ENCODE peak calls at places on chromosomes 4 and X, in four cellular contexts. One of them, this sample, is unnamed. For H3K4me1, the result is how much of the 10 kb centered on the place peaks cover.

GRCh38 chrX:70422886-70423336 is at the start of gene GDPD2:
- DNase-seq in lower lobe of right lung: no peak
- DNase-seq in OCI-LY7: no peak
- DNase-seq in psoas muscle: no peak
- DNase-seq in this sample: peak

GRCh38 chr4:158302076-158302866 is 92.0 kb downstream of the TMEM144 start:
- DNase-seq in psoas muscle: no peak
- DNase-seq in OCI-LY7: no peak
- DNase-seq in lower lobe of right lung: no peak
- DNase-seq in this sample: no peak

GRCh38 chr4:88291003-88291402 is 6.6 kb upstream of the PPM1K start:
- DNase-seq in lower lobe of right lung: no peak
- DNase-seq in OCI-LY7: no peak
- DNase-seq in psoas muscle: no peak
- DNase-seq in this sample: no peak

GRCh38 chr4:152935138-152935537 is 985 bp upstream of the FHDC1 start:
- DNase-seq in lower lobe of right lung: peak
- DNase-seq in psoas muscle: no peak
- DNase-seq in OCI-LY7: no peak
- DNase-seq in this sample: peak

GRCh38 chr4:13496605-13497004 is 12.5 kb upstream of the RAB28 start:
- DNase-seq in psoas muscle: no peak
- DNase-seq in OCI-LY7: no peak
- DNase-seq in lower lobe of right lung: no peak
- DNase-seq in this sample: no peak

GRCh38 chr4:27100713-27101112 is 240.1 kb downstream of the STIM2 start:
- DNase-seq in OCI-LY7: no peak
- DNase-seq in lower lobe of right lung: no peak
- DNase-seq in psoas muscle: no peak
- DNase-seq in this sample: no peak

GRCh38 chr4:55123791-55124190 is 1.6 kb downstream of the KDR start:
- DNase-seq in psoas muscle: no peak
- DNase-seq in lower lobe of right lung: no peak
- DNase-seq in OCI-LY7: no peak
- DNase-seq in this sample: no peak

GRCh38 chrX:150038977-150039599 is 100.8 kb upstream of the EOLA2 start:
- DNase-seq in lower lobe of right lung: no peak
- DNase-seq in psoas muscle: no peak
- DNase-seq in OCI-LY7: no peak
- DNase-seq in this sample: no peak

GRCh38 chr4:52824603-52825310 is 37.4 kb upstream of the RASL11B start:
- DNase-seq in lower lobe of right lung: peak
- DNase-seq in psoas muscle: no peak
- DNase-seq in OCI-LY7: no peak
- DNase-seq in this sample: no peak

GRCh38 chr4:114267976-114268375 is 288.5 kb upstream of the ARSJ start:
- DNase-seq in lower lobe of right lung: no peak
- DNase-seq in psoas muscle: no peak
- DNase-seq in OCI-LY7: no peak
- DNase-seq in this sample: no peak

GRCh38 chrX:54807524-54808108 is at the start of gene MAGED2:
- DNase-seq in psoas muscle: peak
- DNase-seq in lower lobe of right lung: no peak
- DNase-seq in OCI-LY7: no peak
- DNase-seq in this sample: peak

GRCh38 chr4:7736436-7737267 is 203.0 kb downstream of the AFAP1 start:
- DNase-seq in psoas muscle: peak
- DNase-seq in lower lobe of right lung: peak
- DNase-seq in OCI-LY7: no peak
- DNase-seq in this sample: no peak

GRCh38 chr4:101853691-101854090 is 63.2 kb downstream of the BANK1 start:
- DNase-seq in psoas muscle: no peak
- DNase-seq in OCI-LY7: no peak
- DNase-seq in lower lobe of right lung: no peak
- DNase-seq in this sample: no peak

GRCh38 chr4:67963345-67963744 is at the start of gene TMPRSS11A:
- DNase-seq in psoas muscle: no peak
- DNase-seq in lower lobe of right lung: no peak
- DNase-seq in OCI-LY7: no peak
- DNase-seq in this sample: no peak

GRCh38 chr4:155143512-155143911 is 64.9 kb upstream of the NPY2R start:
- DNase-seq in psoas muscle: no peak
- DNase-seq in OCI-LY7: no peak
- DNase-seq in lower lobe of right lung: no peak
- DNase-seq in this sample: no peak
- H3K4me1 ChIP-seq in psoas muscle: under half
- H3K4me1 ChIP-seq in OCI-LY7: under half
- H3K4me1 ChIP-seq in lower lobe of right lung: under half
- H3K4me1 ChIP-seq in this sample: under half

GRCh38 chr4:162837241-162837640 is 329.4 kb downstream of the NAF1 start:
- DNase-seq in psoas muscle: no peak
- DNase-seq in lower lobe of right lung: no peak
- DNase-seq in OCI-LY7: no peak
- DNase-seq in this sample: no peak

GRCh38 chr4:162837679-162838078 is 329.0 kb downstream of the NAF1 start:
- DNase-seq in OCI-LY7: no peak
- DNase-seq in lower lobe of right lung: no peak
- DNase-seq in psoas muscle: no peak
- DNase-seq in this sample: no peak

GRCh38 chr4:162838671-162839070 is 328.0 kb downstream of the NAF1 start:
- DNase-seq in psoas muscle: no peak
- DNase-seq in OCI-LY7: no peak
- DNase-seq in lower lobe of right lung: no peak
- DNase-seq in this sample: no peak

GRCh38 chr4:162841769-162842168 is 324.9 kb downstream of the NAF1 start:
- DNase-seq in psoas muscle: no peak
- DNase-seq in OCI-LY7: peak
- DNase-seq in lower lobe of right lung: no peak
- DNase-seq in this sample: no peak

GRCh38 chr4:162839814-162840213 is 326.9 kb downstream of the NAF1 start:
- DNase-seq in OCI-LY7: no peak
- DNase-seq in psoas muscle: no peak
- DNase-seq in lower lobe of right lung: no peak
- DNase-seq in this sample: no peak
- TF ChIP-seq CTCF in OCI-LY7: peak
- TF ChIP-seq CTCF in psoas muscle: no peak
- TF ChIP-seq CTCF in lower lobe of right lung: no peak
- TF ChIP-seq CTCF in this sample: no peak

GRCh38 chrX:51804741-51805140 is 61.5 kb downstream of the GSPT2 start:
- DNase-seq in psoas muscle: no peak
- DNase-seq in OCI-LY7: no peak
- DNase-seq in lower lobe of right lung: no peak
- DNase-seq in this sample: no peak
- H3K4me3 ChIP-seq in psoas muscle: no peak
- H3K4me3 ChIP-seq in OCI-LY7: no peak
- H3K4me3 ChIP-seq in lower lobe of right lung: no peak
- H3K4me3 ChIP-seq in this sample: no peak

GRCh38 chrX:84174348-84174747 is 13.7 kb downstream of the RPS6KA6 start:
- DNase-seq in psoas muscle: no peak
- DNase-seq in OCI-LY7: no peak
- DNase-seq in lower lobe of right lung: no peak
- DNase-seq in this sample: no peak
- H3K4me1 ChIP-seq in psoas muscle: under half
- H3K4me1 ChIP-seq in OCI-LY7: under half
- H3K4me1 ChIP-seq in lower lobe of right lung: under half
- H3K4me1 ChIP-seq in this sample: under half

DNA sequence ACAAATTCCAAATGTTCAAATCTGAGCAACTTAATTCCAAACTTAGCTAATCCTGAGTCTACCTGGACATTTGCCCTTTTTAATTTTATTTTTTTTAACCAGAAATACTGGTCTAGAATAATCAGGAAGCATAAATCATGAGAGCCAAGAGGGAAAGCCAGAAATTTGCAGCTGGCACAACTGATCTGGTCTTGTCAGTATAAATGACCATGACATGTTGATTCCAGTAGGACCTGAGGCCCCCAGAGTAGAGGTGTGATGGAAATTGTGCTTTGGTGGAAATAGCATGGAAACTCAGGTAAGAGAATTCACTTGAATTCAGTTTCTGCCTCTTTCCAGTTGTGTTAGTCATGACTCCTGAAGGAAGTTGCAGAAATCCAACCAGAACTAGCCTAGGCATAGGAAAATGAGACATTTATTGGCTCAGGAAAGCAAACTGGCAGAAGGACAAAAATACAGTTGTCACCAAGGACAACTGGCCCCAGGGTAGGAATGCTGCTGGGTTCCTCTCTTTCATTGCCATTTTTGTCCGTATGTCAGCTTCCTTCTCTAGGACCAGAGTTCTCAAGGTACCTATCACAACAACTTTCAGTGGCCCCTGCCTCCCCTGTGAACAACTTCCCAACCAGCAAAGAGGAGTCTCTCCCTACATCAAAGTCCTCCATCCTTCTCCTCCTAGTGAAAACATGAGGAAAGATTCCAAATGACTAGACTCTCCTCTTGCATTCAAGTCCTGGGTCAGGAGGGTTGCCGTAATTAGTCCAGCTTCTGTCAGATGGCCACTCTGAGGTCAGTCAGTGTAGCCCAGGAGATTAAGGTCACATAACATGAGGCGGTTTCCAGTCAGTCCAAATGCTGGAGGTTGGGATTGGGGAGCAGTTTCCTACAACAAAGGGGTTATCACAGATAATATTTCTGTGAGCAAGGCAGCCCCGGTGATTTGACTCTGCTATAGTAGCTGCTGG is 29.3 kb upstream of the MYOZ2 start:
- DNase-seq in psoas muscle: no peak
- DNase-seq in OCI-LY7: no peak
- DNase-seq in lower lobe of right lung: no peak
- DNase-seq in this sample: no peak
- TF ChIP-seq CTCF in psoas muscle: no peak
- TF ChIP-seq CTCF in OCI-LY7: no peak
- TF ChIP-seq CTCF in lower lobe of right lung: no peak
- TF ChIP-seq CTCF in this sample: no peak

GRCh38 chrX:24376403-24376802 is 16.0 kb downstream of the SUPT20HL1 start:
- DNase-seq in OCI-LY7: no peak
- DNase-seq in lower lobe of right lung: no peak
- DNase-seq in psoas muscle: no peak
- DNase-seq in this sample: no peak

GRCh38 chrX:24369816-24370215 is 9.4 kb downstream of the SUPT20HL1 start:
- DNase-seq in OCI-LY7: no peak
- DNase-seq in lower lobe of right lung: no peak
- DNase-seq in psoas muscle: no peak
- DNase-seq in this sample: no peak

GRCh38 chrX:24375732-24376131 is 15.3 kb downstream of the SUPT20HL1 start:
- DNase-seq in lower lobe of right lung: no peak
- DNase-seq in OCI-LY7: no peak
- DNase-seq in psoas muscle: no peak
- DNase-seq in this sample: no peak

GRCh38 chrX:24371391-24371972 is 11.0 kb downstream of the SUPT20HL1 start:
- DNase-seq in psoas muscle: no peak
- DNase-seq in OCI-LY7: peak
- DNase-seq in lower lobe of right lung: no peak
- DNase-seq in this sample: peak

DNA sequence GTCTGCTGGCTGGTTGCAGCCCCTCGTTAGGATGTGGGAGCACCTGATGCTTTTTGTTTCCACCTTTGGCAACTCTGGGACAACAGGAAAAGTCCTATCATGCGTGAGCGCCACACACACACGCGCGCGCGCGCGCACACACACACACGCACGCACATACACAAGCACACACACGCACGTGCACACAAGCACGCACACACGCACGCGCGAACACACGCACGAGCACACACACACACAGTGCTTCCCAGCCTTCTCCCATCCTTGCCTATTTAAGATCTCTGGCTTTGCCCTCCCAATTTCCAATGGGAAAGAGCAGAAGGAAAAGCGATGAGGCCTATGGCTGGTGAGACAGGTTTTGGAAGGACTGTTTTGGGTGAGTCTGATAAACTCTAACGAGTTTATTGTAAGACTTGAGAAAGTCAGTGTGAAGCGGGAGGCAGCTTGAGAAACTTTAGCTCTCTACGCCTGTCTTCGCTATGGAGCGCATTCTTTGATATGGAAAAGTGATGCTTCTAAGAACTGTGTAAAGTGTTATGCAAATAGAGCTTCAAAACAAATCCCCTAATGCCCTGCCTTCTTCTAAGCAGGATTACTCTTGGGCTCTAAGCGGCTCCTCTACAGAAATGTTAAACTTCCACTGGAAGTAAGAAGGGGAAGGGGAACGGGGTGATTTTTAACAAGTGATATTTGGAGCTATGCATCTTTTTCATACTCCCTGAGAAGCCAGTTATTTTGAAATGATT is 11.8 kb downstream of the SUPT20HL1 start:
- DNase-seq in OCI-LY7: no peak
- DNase-seq in psoas muscle: no peak
- DNase-seq in lower lobe of right lung: no peak
- DNase-seq in this sample: no peak
- H3K4me3 ChIP-seq in OCI-LY7: no peak
- H3K4me3 ChIP-seq in psoas muscle: no peak
- H3K4me3 ChIP-seq in lower lobe of right lung: no peak
- H3K4me3 ChIP-seq in this sample: no peak

GRCh38 chrX:13093489-13094140 is 49.2 kb upstream of the FAM9C start:
- DNase-seq in OCI-LY7: no peak
- DNase-seq in psoas muscle: no peak
- DNase-seq in lower lobe of right lung: no peak
- DNase-seq in this sample: no peak

GRCh38 chrX:13094374-13094773 is 50.0 kb upstream of the FAM9C start:
- DNase-seq in OCI-LY7: no peak
- DNase-seq in lower lobe of right lung: no peak
- DNase-seq in psoas muscle: no peak
- DNase-seq in this sample: no peak

GRCh38 chrX:13091111-13091765 is 46.8 kb upstream of the FAM9C start:
- DNase-seq in lower lobe of right lung: no peak
- DNase-seq in OCI-LY7: no peak
- DNase-seq in psoas muscle: no peak
- DNase-seq in this sample: no peak

GRCh38 chrX:13090261-13091110 is 46.1 kb upstream of the FAM9C start:
- DNase-seq in lower lobe of right lung: no peak
- DNase-seq in psoas muscle: no peak
- DNase-seq in OCI-LY7: peak
- DNase-seq in this sample: no peak

DNA sequence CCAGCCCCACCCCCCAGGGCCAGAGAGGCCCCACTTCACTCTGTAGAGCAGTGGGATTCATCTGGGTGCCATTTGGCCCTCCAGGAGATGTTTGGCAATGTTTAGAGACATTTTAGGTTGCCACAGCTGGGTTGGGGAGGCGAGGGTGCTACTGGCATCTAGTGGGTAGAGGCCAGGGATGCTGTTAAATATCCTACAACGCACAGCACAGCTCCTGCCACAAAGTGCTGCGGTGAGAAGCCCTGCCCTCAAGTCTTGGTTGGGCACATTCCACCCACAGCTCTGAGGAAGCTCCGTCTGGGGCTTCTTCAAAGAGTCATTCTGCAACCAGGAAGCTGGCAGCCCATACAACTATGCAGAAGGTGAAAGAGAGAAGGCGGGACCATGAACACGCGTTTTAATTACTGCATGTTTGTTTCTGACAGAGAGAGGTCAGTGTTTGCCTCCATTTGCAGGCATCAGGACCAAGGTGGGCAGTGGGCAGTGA is 48.1 kb upstream of the FAM9C start:
- DNase-seq in OCI-LY7: no peak
- DNase-seq in psoas muscle: peak
- DNase-seq in lower lobe of right lung: peak
- DNase-seq in this sample: peak
- H3K4me1 ChIP-seq in OCI-LY7: half or more
- H3K4me1 ChIP-seq in psoas muscle: under half
- H3K4me1 ChIP-seq in lower lobe of right lung: under half
- H3K4me1 ChIP-seq in this sample: under half

GRCh38 chr4:66777097-66777496 is 768.2 kb downstream of the CENPC start:
- DNase-seq in OCI-LY7: no peak
- DNase-seq in lower lobe of right lung: no peak
- DNase-seq in psoas muscle: no peak
- DNase-seq in this sample: no peak
- TF ChIP-seq CTCF in OCI-LY7: no peak
- TF ChIP-seq CTCF in lower lobe of right lung: no peak
- TF ChIP-seq CTCF in psoas muscle: no peak
- TF ChIP-seq CTCF in this sample: no peak

This sample was measured in pancreas.